ENCODE peak calls at places on chromosome 19, in eight cellular contexts. I is D341Med; B is HL-60; H is HCT116; L is HTR-8/SVneo; C is NCI-H1092; J is EL; U is CD8-positive, alpha-beta T cell. Z is an unnamed sample.

GRCh38 chr19:52941941-52942370 is 18.7 kb upstream of the ZNF888 start:
- DNase-seq in I (peak; percentile 46), B (peak; percentile 21), H (no peak), J (peak; percentile 46), L (no peak), U (peak; percentile 15), C (no peak), Z (no peak)

GRCh38 chr19:45499196-45500180 is 1.2 kb downstream of the PPM1N start:
- DNase-seq in J (peak; percentile 56), L (no peak), B (no peak), I (no peak), H (no peak), C (no peak), U (peak; percentile 57), Z (no peak)

GRCh38 chr19:50925734-50926133 is 14.5 kb upstream of the KLK4 start:
- DNase-seq in C (no peak), I (no peak), U (no peak), L (no peak), J (no peak), B (no peak), H (no peak), Z (no peak)

GRCh38 chr19:55346725-55347441 is 7.2 kb downstream of the KMT5C start:
- DNase-seq in C (no peak), L (no peak), J (no peak), H (no peak), I (no peak), B (no peak), U (no peak), Z (no peak)

GRCh38 chr19:51326216-51327065 is 15.0 kb downstream of the IGLON5 start:
- DNase-seq in H (no peak), B (no peak), J (no peak), U (no peak), C (no peak), I (peak; percentile 7), L (no peak), Z (no peak)

GRCh38 chr19:43957891-43958290 is 6.9 kb downstream of the ZNF221 start:
- DNase-seq in I (no peak), C (no peak), H (no peak), U (no peak), B (no peak), L (no peak), J (peak; percentile 42), Z (no peak)

GRCh38 chr19:46617566-46618079 is 7.3 kb downstream of the PTGIR start:
- DNase-seq in C (no peak), J (no peak), U (no peak), H (no peak), L (no peak), I (no peak), B (no peak), Z (no peak)

GRCh38 chr19:48644839-48645651 is 942 bp downstream of the CA11 start:
- DNase-seq in J (peak; percentile 72), L (no peak), B (peak; percentile 72), I (peak; percentile 74), C (peak; percentile 38), H (peak; percentile 69), U (peak; percentile 76), Z (peak; percentile 88)

GRCh38 chr19:50977626-50978025 is 6.1 kb downstream of the KLK7 start:
- DNase-seq in J (no peak), L (no peak), B (no peak), U (no peak), C (no peak), H (peak; percentile 45), I (no peak), Z (no peak)

GRCh38 chr19:16191216-16191908 is 6.2 kb downstream of the FAM32A start:
- DNase-seq in B (peak; percentile 25), L (no peak), I (peak; percentile 17), H (no peak), U (no peak), J (no peak), C (no peak), Z (no peak)